ENCODE peak calls at places on chromosomes 1 and 21, in nine cellular contexts. One of them, this sample, is unnamed.

GRCh38 chr1:86194491-86195034 is 38.0 kb upstream of the COL24A1 start:
- DNase-seq in tibial artery: no peak
- DNase-seq in heart left ventricle: no peak
- DNase-seq in IMR-90: no peak
- DNase-seq in PC-9: no peak
- DNase-seq in naive thymus-derived CD4-positive, alpha-beta T cell: no peak
- DNase-seq in ovary: no peak
- DNase-seq in right cardiac atrium: no peak
- DNase-seq in lower lobe of right lung: no peak
- DNase-seq in this sample: no peak

GRCh38 chr1:181846681-181847080 is 214.8 kb downstream of the ZNF648 start:
- DNase-seq in IMR-90: no peak
- DNase-seq in ovary: no peak
- DNase-seq in heart left ventricle: no peak
- DNase-seq in right cardiac atrium: no peak
- DNase-seq in tibial artery: no peak
- DNase-seq in naive thymus-derived CD4-positive, alpha-beta T cell: no peak
- DNase-seq in PC-9: no peak
- DNase-seq in lower lobe of right lung: no peak
- DNase-seq in this sample: no peak

GRCh38 chr1:113793878-113794834 is 18.1 kb downstream of the RSBN1 start:
- DNase-seq in ovary: no peak
- DNase-seq in lower lobe of right lung: no peak
- DNase-seq in PC-9: no peak
- DNase-seq in right cardiac atrium: no peak
- DNase-seq in heart left ventricle: no peak
- DNase-seq in IMR-90: no peak
- DNase-seq in tibial artery: no peak
- DNase-seq in naive thymus-derived CD4-positive, alpha-beta T cell: no peak
- DNase-seq in this sample: no peak

GRCh38 chr1:236953161-236953560 is 51.1 kb downstream of the MT1HL1 start:
- DNase-seq in naive thymus-derived CD4-positive, alpha-beta T cell: no peak
- DNase-seq in ovary: no peak
- DNase-seq in IMR-90: no peak
- DNase-seq in right cardiac atrium: no peak
- DNase-seq in lower lobe of right lung: no peak
- DNase-seq in PC-9: no peak
- DNase-seq in tibial artery: no peak
- DNase-seq in heart left ventricle: no peak
- DNase-seq in this sample: no peak

GRCh38 chr21:17660862-17661261 is 48.2 kb upstream of the BTG3 start:
- DNase-seq in tibial artery: no peak
- DNase-seq in right cardiac atrium: no peak
- DNase-seq in IMR-90: no peak
- DNase-seq in heart left ventricle: no peak
- DNase-seq in PC-9: no peak
- DNase-seq in naive thymus-derived CD4-positive, alpha-beta T cell: no peak
- DNase-seq in lower lobe of right lung: peak; percentile 47
- DNase-seq in ovary: no peak
- DNase-seq in this sample: no peak

GRCh38 chr1:39363267-39363666 is 128.2 kb upstream of the BMP8A start:
- DNase-seq in PC-9: no peak
- DNase-seq in naive thymus-derived CD4-positive, alpha-beta T cell: no peak
- DNase-seq in right cardiac atrium: no peak
- DNase-seq in heart left ventricle: no peak
- DNase-seq in tibial artery: no peak
- DNase-seq in IMR-90: no peak
- DNase-seq in ovary: no peak
- DNase-seq in lower lobe of right lung: no peak
- DNase-seq in this sample: no peak

GRCh38 chr1:202165267-202165941 is 5.0 kb upstream of the PTPN7 start:
- DNase-seq in PC-9: no peak
- DNase-seq in heart left ventricle: no peak
- DNase-seq in IMR-90: no peak
- DNase-seq in right cardiac atrium: peak; percentile 74
- DNase-seq in naive thymus-derived CD4-positive, alpha-beta T cell: no peak
- DNase-seq in tibial artery: no peak
- DNase-seq in ovary: peak; percentile 85
- DNase-seq in lower lobe of right lung: no peak
- DNase-seq in this sample: no peak

GRCh38 chr1:218815076-218815475 is 358.6 kb upstream of the LYPLAL1 start:
- DNase-seq in naive thymus-derived CD4-positive, alpha-beta T cell: no peak
- DNase-seq in lower lobe of right lung: no peak
- DNase-seq in ovary: no peak
- DNase-seq in IMR-90: no peak
- DNase-seq in tibial artery: no peak
- DNase-seq in heart left ventricle: no peak
- DNase-seq in right cardiac atrium: no peak
- DNase-seq in PC-9: no peak
- DNase-seq in this sample: no peak

GRCh38 chr1:6080469-6080868 is 34.8 kb downstream of the KCNAB2 start:
- DNase-seq in tibial artery: no peak
- DNase-seq in IMR-90: no peak
- DNase-seq in ovary: no peak
- DNase-seq in lower lobe of right lung: no peak
- DNase-seq in heart left ventricle: peak; percentile 49
- DNase-seq in right cardiac atrium: no peak
- DNase-seq in naive thymus-derived CD4-positive, alpha-beta T cell: no peak
- DNase-seq in PC-9: no peak
- DNase-seq in this sample: no peak

GRCh38 chr21:36661511-36662309 is 37.2 kb upstream of the SIM2 start:
- DNase-seq in IMR-90: peak; percentile 48
- DNase-seq in right cardiac atrium: no peak
- DNase-seq in ovary: no peak
- DNase-seq in PC-9: no peak
- DNase-seq in heart left ventricle: peak; percentile 36
- DNase-seq in lower lobe of right lung: no peak
- DNase-seq in tibial artery: no peak
- DNase-seq in naive thymus-derived CD4-positive, alpha-beta T cell: no peak
- DNase-seq in this sample: no peak

GRCh38 chr1:163202833-163203451 is at the start of gene RGS5:
- DNase-seq in ovary: no peak
- DNase-seq in IMR-90: peak; percentile 40
- DNase-seq in right cardiac atrium: no peak
- DNase-seq in heart left ventricle: no peak
- DNase-seq in PC-9: no peak
- DNase-seq in lower lobe of right lung: no peak
- DNase-seq in naive thymus-derived CD4-positive, alpha-beta T cell: no peak
- DNase-seq in tibial artery: no peak
- DNase-seq in this sample: no peak

GRCh38 chr1:58209578-58209977 is 336.9 kb downstream of the OMA1 start:
- DNase-seq in ovary: no peak
- DNase-seq in naive thymus-derived CD4-positive, alpha-beta T cell: no peak
- DNase-seq in PC-9: no peak
- DNase-seq in tibial artery: no peak
- DNase-seq in IMR-90: no peak
- DNase-seq in heart left ventricle: no peak
- DNase-seq in right cardiac atrium: no peak
- DNase-seq in lower lobe of right lung: no peak
- DNase-seq in this sample: no peak

GRCh38 chr21:27104749-27105439 is 138.0 kb upstream of the ADAMTS5 start:
- DNase-seq in lower lobe of right lung: no peak
- DNase-seq in PC-9: no peak
- DNase-seq in IMR-90: peak; percentile 51
- DNase-seq in tibial artery: no peak
- DNase-seq in ovary: no peak
- DNase-seq in heart left ventricle: no peak
- DNase-seq in naive thymus-derived CD4-positive, alpha-beta T cell: no peak
- DNase-seq in right cardiac atrium: no peak
- DNase-seq in this sample: no peak

GRCh38 chr1:11152755-11153154 is 36.4 kb upstream of the ANGPTL7 start:
- DNase-seq in right cardiac atrium: no peak
- DNase-seq in heart left ventricle: no peak
- DNase-seq in tibial artery: no peak
- DNase-seq in PC-9: no peak
- DNase-seq in IMR-90: no peak
- DNase-seq in ovary: no peak
- DNase-seq in naive thymus-derived CD4-positive, alpha-beta T cell: no peak
- DNase-seq in lower lobe of right lung: no peak
- DNase-seq in this sample: no peak

GRCh38 chr1:29708818-29709710 is 472.7 kb downstream of the PTPRU start:
- DNase-seq in ovary: no peak
- DNase-seq in heart left ventricle: no peak
- DNase-seq in PC-9: peak; percentile 41
- DNase-seq in right cardiac atrium: no peak
- DNase-seq in lower lobe of right lung: no peak
- DNase-seq in naive thymus-derived CD4-positive, alpha-beta T cell: no peak
- DNase-seq in tibial artery: no peak
- DNase-seq in IMR-90: peak; percentile 81
- DNase-seq in this sample: no peak

GRCh38 chr21:44065428-44065827 is 41.8 kb upstream of the PWP2 start:
- DNase-seq in heart left ventricle: no peak
- DNase-seq in PC-9: no peak
- DNase-seq in ovary: no peak
- DNase-seq in lower lobe of right lung: no peak
- DNase-seq in naive thymus-derived CD4-positive, alpha-beta T cell: peak; percentile 90
- DNase-seq in IMR-90: peak; percentile 57
- DNase-seq in right cardiac atrium: no peak
- DNase-seq in tibial artery: no peak
- DNase-seq in this sample: no peak

GRCh38 chr21:44063151-44063912 is 43.9 kb upstream of the PWP2 start:
- DNase-seq in tibial artery: no peak
- DNase-seq in IMR-90: no peak
- DNase-seq in naive thymus-derived CD4-positive, alpha-beta T cell: no peak
- DNase-seq in heart left ventricle: no peak
- DNase-seq in lower lobe of right lung: no peak
- DNase-seq in ovary: no peak
- DNase-seq in right cardiac atrium: no peak
- DNase-seq in PC-9: no peak
- DNase-seq in this sample: no peak

GRCh38 chr21:44064852-44065403 is 42.3 kb upstream of the PWP2 start:
- DNase-seq in right cardiac atrium: no peak
- DNase-seq in lower lobe of right lung: no peak
- DNase-seq in naive thymus-derived CD4-positive, alpha-beta T cell: no peak
- DNase-seq in heart left ventricle: no peak
- DNase-seq in IMR-90: no peak
- DNase-seq in ovary: no peak
- DNase-seq in tibial artery: no peak
- DNase-seq in PC-9: no peak
- DNase-seq in this sample: no peak

GRCh38 chr21:44067011-44067839 is 40.0 kb upstream of the PWP2 start:
- DNase-seq in IMR-90: no peak
- DNase-seq in right cardiac atrium: no peak
- DNase-seq in PC-9: no peak
- DNase-seq in naive thymus-derived CD4-positive, alpha-beta T cell: no peak
- DNase-seq in tibial artery: no peak
- DNase-seq in heart left ventricle: no peak
- DNase-seq in ovary: no peak
- DNase-seq in lower lobe of right lung: no peak
- DNase-seq in this sample: no peak

DNA sequence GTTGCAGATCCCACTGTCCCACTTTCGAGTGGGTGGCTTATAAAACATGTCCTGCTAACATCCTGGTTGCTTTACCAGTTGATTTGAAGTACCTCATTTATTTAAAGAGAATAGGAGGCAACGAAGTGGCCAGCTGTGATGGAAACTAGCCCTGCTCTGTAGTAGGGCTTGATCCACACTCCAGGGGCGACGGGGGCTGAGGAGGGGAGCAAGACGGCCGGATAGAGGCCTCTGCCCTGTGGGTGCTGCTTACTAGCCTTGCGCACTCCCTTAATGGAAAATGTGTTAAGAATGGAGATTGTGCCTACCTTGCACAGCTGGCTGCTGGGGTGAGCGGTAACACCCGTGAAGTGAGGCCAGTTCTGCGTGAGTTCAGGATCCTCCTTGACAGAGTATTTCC is 41.1 kb upstream of the PWP2 start:
- DNase-seq in naive thymus-derived CD4-positive, alpha-beta T cell: no peak
- DNase-seq in ovary: no peak
- DNase-seq in right cardiac atrium: no peak
- DNase-seq in tibial artery: no peak
- DNase-seq in IMR-90: no peak
- DNase-seq in PC-9: no peak
- DNase-seq in lower lobe of right lung: no peak
- DNase-seq in heart left ventricle: no peak
- DNase-seq in this sample: no peak
- H3K27ac ChIP-seq in naive thymus-derived CD4-positive, alpha-beta T cell: peak overlapping the region; percentile 85
- H3K27ac ChIP-seq in ovary: no peak overlapping the region
- H3K27ac ChIP-seq in right cardiac atrium: no peak overlapping the region
- H3K27ac ChIP-seq in tibial artery: no peak overlapping the region
- H3K27ac ChIP-seq in IMR-90: no peak overlapping the region
- H3K27ac ChIP-seq in PC-9: no peak overlapping the region
- H3K27ac ChIP-seq in lower lobe of right lung: no peak overlapping the region
- H3K27ac ChIP-seq in heart left ventricle: no peak overlapping the region
- H3K27ac ChIP-seq in this sample: peak overlapping the region; percentile 26

DNA sequence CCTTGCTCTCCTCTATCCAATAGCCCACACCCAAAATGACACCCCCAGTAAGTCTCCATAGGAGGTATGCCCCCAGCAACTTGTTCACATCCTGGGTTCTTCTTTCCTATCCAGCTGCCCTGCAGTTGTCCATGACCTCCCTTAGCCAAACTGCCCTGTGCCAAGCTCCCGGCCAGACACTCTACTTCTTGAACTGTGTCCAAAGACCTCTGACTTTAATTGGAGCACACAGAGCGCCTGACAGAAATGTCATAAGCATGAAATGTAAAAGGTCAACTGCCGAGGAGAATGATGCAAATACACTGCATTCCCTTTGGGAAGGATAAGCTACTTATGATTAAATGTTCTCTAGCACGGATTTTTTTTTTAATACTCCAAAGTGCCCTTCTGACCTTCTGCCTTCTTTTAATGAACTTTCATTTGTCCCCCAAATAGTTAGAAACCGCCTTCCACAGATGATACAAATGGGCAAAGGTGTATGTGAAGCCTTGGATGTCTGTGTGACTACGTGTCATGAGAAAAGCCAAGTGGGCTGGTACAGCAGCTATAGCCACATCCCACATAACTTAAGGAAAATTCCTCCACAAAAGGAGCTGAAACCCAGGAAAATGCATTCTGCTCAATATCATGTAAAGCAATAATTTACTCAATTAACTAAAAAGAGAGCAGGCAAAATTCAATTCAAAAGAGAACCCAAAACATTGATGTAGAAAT is 26.7 kb downstream of the PALMD start:
- DNase-seq in heart left ventricle: peak; percentile 74
- DNase-seq in IMR-90: peak; percentile 43
- DNase-seq in lower lobe of right lung: no peak
- DNase-seq in ovary: peak; percentile 45
- DNase-seq in right cardiac atrium: no peak
- DNase-seq in PC-9: no peak
- DNase-seq in naive thymus-derived CD4-positive, alpha-beta T cell: no peak
- DNase-seq in tibial artery: no peak
- DNase-seq in this sample: no peak
- H3K27ac ChIP-seq in heart left ventricle: peak overlapping the region; percentile 82
- H3K27ac ChIP-seq in IMR-90: no peak overlapping the region
- H3K27ac ChIP-seq in lower lobe of right lung: no peak overlapping the region
- H3K27ac ChIP-seq in ovary: no peak overlapping the region
- H3K27ac ChIP-seq in right cardiac atrium: peak overlapping the region; percentile 91
- H3K27ac ChIP-seq in PC-9: no peak overlapping the region
- H3K27ac ChIP-seq in naive thymus-derived CD4-positive, alpha-beta T cell: no peak overlapping the region
- H3K27ac ChIP-seq in tibial artery: no peak overlapping the region
- H3K27ac ChIP-seq in this sample: no peak overlapping the region

GRCh38 chr1:169122976-169123375 is 16.5 kb downstream of the ATP1B1 start:
- DNase-seq in right cardiac atrium: no peak
- DNase-seq in PC-9: no peak
- DNase-seq in naive thymus-derived CD4-positive, alpha-beta T cell: no peak
- DNase-seq in tibial artery: no peak
- DNase-seq in heart left ventricle: no peak
- DNase-seq in ovary: no peak
- DNase-seq in lower lobe of right lung: no peak
- DNase-seq in IMR-90: no peak
- DNase-seq in this sample: no peak
- H3K27ac ChIP-seq in right cardiac atrium: no peak overlapping the region
- H3K27ac ChIP-seq in PC-9: no peak overlapping the region
- H3K27ac ChIP-seq in naive thymus-derived CD4-positive, alpha-beta T cell: no peak overlapping the region
- H3K27ac ChIP-seq in tibial artery: no peak overlapping the region
- H3K27ac ChIP-seq in heart left ventricle: no peak overlapping the region
- H3K27ac ChIP-seq in ovary: no peak overlapping the region
- H3K27ac ChIP-seq in lower lobe of right lung: no peak overlapping the region
- H3K27ac ChIP-seq in IMR-90: no peak overlapping the region
- H3K27ac ChIP-seq in this sample: no peak overlapping the region

GRCh38 chr1:18289597-18289996 is 182.0 kb downstream of the IGSF21 start:
- DNase-seq in lower lobe of right lung: no peak
- DNase-seq in right cardiac atrium: no peak
- DNase-seq in PC-9: no peak
- DNase-seq in heart left ventricle: no peak
- DNase-seq in IMR-90: no peak
- DNase-seq in ovary: no peak
- DNase-seq in tibial artery: no peak
- DNase-seq in naive thymus-derived CD4-positive, alpha-beta T cell: no peak
- DNase-seq in this sample: no peak
- H3K27ac ChIP-seq in lower lobe of right lung: no peak overlapping the region
- H3K27ac ChIP-seq in right cardiac atrium: no peak overlapping the region
- H3K27ac ChIP-seq in PC-9: no peak overlapping the region
- H3K27ac ChIP-seq in heart left ventricle: no peak overlapping the region
- H3K27ac ChIP-seq in IMR-90: no peak overlapping the region
- H3K27ac ChIP-seq in ovary: no peak overlapping the region
- H3K27ac ChIP-seq in tibial artery: no peak overlapping the region
- H3K27ac ChIP-seq in naive thymus-derived CD4-positive, alpha-beta T cell: no peak overlapping the region
- H3K27ac ChIP-seq in this sample: no peak overlapping the region